ENCODE peak calls at places on chromosomes 5 and 9, in eight cellular contexts. One of them, this sample, is unnamed.

GRCh38 chr5:80957031-80957761 is 3.0 kb upstream of the RASGRF2 start:
- DNase-seq in AG04449: no peak
- DNase-seq in foreskin fibroblast: no peak
- DNase-seq in PC-3: peak; percentile 49
- DNase-seq in astrocyte: peak; percentile 60
- DNase-seq in GM12878: no peak
- DNase-seq in lower leg skin: no peak
- DNase-seq in HFF-Myc: no peak
- DNase-seq in this sample: no peak

GRCh38 chr5:93886098-93886806 is 144.9 kb upstream of the POU5F2 start:
- DNase-seq in lower leg skin: no peak
- DNase-seq in HFF-Myc: no peak
- DNase-seq in astrocyte: no peak
- DNase-seq in AG04449: no peak
- DNase-seq in foreskin fibroblast: peak; percentile 28
- DNase-seq in PC-3: no peak
- DNase-seq in GM12878: no peak
- DNase-seq in this sample: no peak

GRCh38 chr5:97163790-97164285 is 19.2 kb downstream of the RIOK2 start:
- DNase-seq in astrocyte: no peak
- DNase-seq in GM12878: no peak
- DNase-seq in foreskin fibroblast: no peak
- DNase-seq in HFF-Myc: no peak
- DNase-seq in PC-3: no peak
- DNase-seq in AG04449: no peak
- DNase-seq in lower leg skin: no peak
- DNase-seq in this sample: no peak

GRCh38 chr9:83061036-83061435 is 1.9 kb downstream of the RASEF start:
- DNase-seq in GM12878: no peak
- DNase-seq in HFF-Myc: no peak
- DNase-seq in PC-3: peak; percentile 75
- DNase-seq in lower leg skin: no peak
- DNase-seq in AG04449: no peak
- DNase-seq in astrocyte: no peak
- DNase-seq in foreskin fibroblast: peak; percentile 32
- DNase-seq in this sample: no peak

GRCh38 chr9:15725953-15726352 is 173.1 kb downstream of the CCDC171 start:
- DNase-seq in PC-3: peak; percentile 8
- DNase-seq in GM12878: no peak
- DNase-seq in lower leg skin: no peak
- DNase-seq in astrocyte: peak; percentile 28
- DNase-seq in HFF-Myc: peak; percentile 59
- DNase-seq in AG04449: peak; percentile 31
- DNase-seq in foreskin fibroblast: peak; percentile 72
- DNase-seq in this sample: no peak

GRCh38 chr5:80837679-80838078 is 122.5 kb upstream of the RASGRF2 start:
- DNase-seq in GM12878: peak; percentile 31
- DNase-seq in astrocyte: no peak
- DNase-seq in AG04449: no peak
- DNase-seq in HFF-Myc: no peak
- DNase-seq in PC-3: no peak
- DNase-seq in lower leg skin: no peak
- DNase-seq in foreskin fibroblast: no peak
- DNase-seq in this sample: no peak

GRCh38 chr5:110086658-110087388 is 397.1 kb downstream of the MAN2A1 start:
- DNase-seq in PC-3: peak; percentile 51
- DNase-seq in AG04449: peak; percentile 73
- DNase-seq in astrocyte: peak; percentile 95
- DNase-seq in GM12878: no peak
- DNase-seq in HFF-Myc: peak; percentile 19
- DNase-seq in lower leg skin: peak; percentile 85
- DNase-seq in foreskin fibroblast: peak; percentile 96
- DNase-seq in this sample: peak; percentile 68

GRCh38 chr5:33563983-33564908 is 123.5 kb downstream of the TARS1 start:
- DNase-seq in astrocyte: no peak
- DNase-seq in foreskin fibroblast: peak; percentile 12
- DNase-seq in HFF-Myc: no peak
- DNase-seq in lower leg skin: no peak
- DNase-seq in PC-3: no peak
- DNase-seq in AG04449: no peak
- DNase-seq in GM12878: no peak
- DNase-seq in this sample: peak; percentile 44

GRCh38 chr9:6247266-6247665 is 31.7 kb downstream of the IL33 start:
- DNase-seq in HFF-Myc: no peak
- DNase-seq in PC-3: peak; percentile 69
- DNase-seq in GM12878: no peak
- DNase-seq in astrocyte: no peak
- DNase-seq in AG04449: no peak
- DNase-seq in lower leg skin: no peak
- DNase-seq in foreskin fibroblast: no peak
- DNase-seq in this sample: peak; percentile 39
- H3K4me3 ChIP-seq in HFF-Myc: no peak overlapping the region
- H3K4me3 ChIP-seq in PC-3: no peak overlapping the region
- H3K4me3 ChIP-seq in GM12878: no peak overlapping the region
- H3K4me3 ChIP-seq in astrocyte: no peak overlapping the region
- H3K4me3 ChIP-seq in AG04449: no peak overlapping the region
- H3K4me3 ChIP-seq in lower leg skin: no peak overlapping the region
- H3K4me3 ChIP-seq in foreskin fibroblast: no peak overlapping the region
- H3K4me3 ChIP-seq in this sample: no peak overlapping the region

DNA sequence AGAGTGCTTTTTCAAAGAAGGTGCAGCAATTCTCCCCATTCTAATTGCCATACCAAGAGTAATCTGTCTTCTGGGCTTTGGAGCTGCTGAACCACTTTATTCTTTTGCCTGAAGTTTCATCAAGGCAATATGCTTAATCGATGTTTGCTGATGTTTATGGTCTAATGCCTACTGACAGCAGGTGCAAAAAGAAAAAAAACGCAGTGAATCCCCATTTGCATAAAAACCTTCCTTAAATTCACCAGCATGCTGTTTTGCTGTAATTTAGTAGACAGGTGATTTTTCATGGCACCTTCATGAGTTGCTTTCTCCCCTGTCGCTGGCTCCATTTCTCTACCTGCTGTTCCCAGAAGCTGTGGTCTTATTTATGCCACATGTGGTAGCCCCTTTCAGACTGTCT is 83.1 kb upstream of the MAST4 start:
- DNase-seq in HFF-Myc: no peak
- DNase-seq in GM12878: no peak
- DNase-seq in astrocyte: no peak
- DNase-seq in lower leg skin: no peak
- DNase-seq in PC-3: no peak
- DNase-seq in foreskin fibroblast: no peak
- DNase-seq in AG04449: no peak
- DNase-seq in this sample: no peak
- TF ChIP-seq CTCF in HFF-Myc: no peak
- TF ChIP-seq CTCF in GM12878: no peak
- TF ChIP-seq CTCF in astrocyte: no peak
- TF ChIP-seq CTCF in lower leg skin: no peak
- TF ChIP-seq CTCF in PC-3: no peak
- TF ChIP-seq CTCF in foreskin fibroblast: no peak
- TF ChIP-seq CTCF in AG04449: no peak
- TF ChIP-seq CTCF in this sample: no peak

DNA sequence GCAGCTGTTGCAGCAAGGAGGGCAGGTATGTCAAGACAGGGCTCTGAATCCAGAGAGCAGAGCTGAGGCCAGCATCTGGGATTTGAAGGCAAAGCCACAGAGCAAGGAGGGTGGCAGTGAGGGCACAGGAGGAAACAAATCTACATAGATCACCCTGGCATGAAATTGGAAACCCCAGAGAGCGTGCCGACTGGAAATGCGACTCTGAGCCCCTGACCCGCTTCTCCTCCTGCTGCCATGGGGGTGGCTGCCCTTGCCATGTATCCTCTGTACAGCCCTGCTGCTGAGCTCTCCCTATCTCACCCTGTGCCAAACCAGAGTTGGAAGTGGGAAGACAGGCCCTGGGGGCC is 76.7 kb downstream of the COL27A1 start:
- DNase-seq in lower leg skin: no peak
- DNase-seq in GM12878: no peak
- DNase-seq in foreskin fibroblast: no peak
- DNase-seq in HFF-Myc: no peak
- DNase-seq in AG04449: no peak
- DNase-seq in PC-3: no peak
- DNase-seq in astrocyte: no peak
- DNase-seq in this sample: no peak
- H3K4me3 ChIP-seq in lower leg skin: no peak overlapping the region
- H3K4me3 ChIP-seq in GM12878: no peak overlapping the region
- H3K4me3 ChIP-seq in foreskin fibroblast: no peak overlapping the region
- H3K4me3 ChIP-seq in HFF-Myc: no peak overlapping the region
- H3K4me3 ChIP-seq in AG04449: no peak overlapping the region
- H3K4me3 ChIP-seq in PC-3: no peak overlapping the region
- H3K4me3 ChIP-seq in astrocyte: no peak overlapping the region
- H3K4me3 ChIP-seq in this sample: no peak overlapping the region

GRCh38 chr9:880725-881124 is 39.2 kb downstream of the DMRT1 start:
- DNase-seq in lower leg skin: no peak
- DNase-seq in foreskin fibroblast: no peak
- DNase-seq in AG04449: no peak
- DNase-seq in astrocyte: no peak
- DNase-seq in HFF-Myc: no peak
- DNase-seq in GM12878: peak; percentile 24
- DNase-seq in PC-3: no peak
- DNase-seq in this sample: no peak

GRCh38 chr9:886886-887285 is 45.4 kb downstream of the DMRT1 start:
- DNase-seq in PC-3: no peak
- DNase-seq in astrocyte: no peak
- DNase-seq in GM12878: no peak
- DNase-seq in HFF-Myc: no peak
- DNase-seq in foreskin fibroblast: no peak
- DNase-seq in lower leg skin: no peak
- DNase-seq in AG04449: no peak
- DNase-seq in this sample: no peak

GRCh38 chr9:878239-878638 is 36.7 kb downstream of the DMRT1 start:
- DNase-seq in AG04449: no peak
- DNase-seq in foreskin fibroblast: no peak
- DNase-seq in GM12878: no peak
- DNase-seq in PC-3: no peak
- DNase-seq in astrocyte: no peak
- DNase-seq in HFF-Myc: no peak
- DNase-seq in lower leg skin: no peak
- DNase-seq in this sample: no peak

GRCh38 chr9:883011-883410 is 41.5 kb downstream of the DMRT1 start:
- DNase-seq in astrocyte: no peak
- DNase-seq in PC-3: no peak
- DNase-seq in foreskin fibroblast: no peak
- DNase-seq in GM12878: no peak
- DNase-seq in HFF-Myc: no peak
- DNase-seq in AG04449: no peak
- DNase-seq in lower leg skin: no peak
- DNase-seq in this sample: no peak

GRCh38 chr9:882416-882931 is 41.0 kb downstream of the DMRT1 start:
- DNase-seq in GM12878: no peak
- DNase-seq in AG04449: no peak
- DNase-seq in astrocyte: no peak
- DNase-seq in lower leg skin: no peak
- DNase-seq in HFF-Myc: no peak
- DNase-seq in PC-3: no peak
- DNase-seq in foreskin fibroblast: no peak
- DNase-seq in this sample: no peak
- TF ChIP-seq CTCF in GM12878: no peak
- TF ChIP-seq CTCF in AG04449: no peak
- TF ChIP-seq CTCF in astrocyte: no peak
- TF ChIP-seq CTCF in lower leg skin: no peak
- TF ChIP-seq CTCF in HFF-Myc: peak; percentile 11
- TF ChIP-seq CTCF in PC-3: peak; percentile 36
- TF ChIP-seq CTCF in foreskin fibroblast: no peak
- TF ChIP-seq CTCF in this sample: no peak